ENCODE peak calls at places on chromosomes 4 and X, in six cellular contexts. M is A549, Y is upper lobe of left lung, E is GM12878, H is K562, S is HepG2. I is an unnamed sample.

GRCh38 chrX:40843643-40844042 is 108.3 kb upstream of the MED14 start:
- ATAC-seq in M (no peak), Y (no peak), E (no peak), H (no peak), S (no peak), I (no peak)

GRCh38 chrX:136636121-136636520 is 11.8 kb upstream of the CD40LG start:
- ATAC-seq in M (no peak), Y (no peak), E (no peak), H (no peak), S (no peak), I (no peak)

GRCh38 chr4:39435875-39436563 is 22.7 kb downstream of the RPL9 start:
- ATAC-seq in M (no peak), Y (no peak), E (no peak), H (peak), S (peak), I (peak)

GRCh38 chr4:87025023-87025613 is 90.3 kb downstream of the AFF1 start:
- ATAC-seq in M (peak), Y (no peak), E (no peak), H (no peak), S (peak), I (no peak)

GRCh38 chrX:50756276-50756675 is 57.7 kb downstream of the SHROOM4 start:
- ATAC-seq in M (no peak), Y (no peak), E (no peak), H (no peak), S (no peak), I (no peak)

GRCh38 chr4:1035510-1035909 is 24.1 kb downstream of the FGFRL1 start:
- ATAC-seq in M (no peak), Y (no peak), E (no peak), H (no peak), S (peak), I (no peak)

GRCh38 chr4:48093949-48094550 is 40.0 kb downstream of the TXK start:
- ATAC-seq in M (peak), Y (no peak), E (no peak), H (peak), S (no peak), I (no peak)

GRCh38 chr4:108787106-108787505 is 24.3 kb upstream of the ETNPPL start:
- ATAC-seq in M (no peak), Y (no peak), E (no peak), H (no peak), S (no peak), I (no peak)

GRCh38 chr4:48790581-48790980 is 10.5 kb upstream of the FRYL start:
- ATAC-seq in M (no peak), Y (no peak), E (no peak), H (no peak), S (no peak), I (no peak)

GRCh38 chr4:76948441-76949292 is 885 bp upstream of the SEPTIN11 start:
- ATAC-seq in M (peak), Y (peak), E (peak), H (peak), S (peak), I (peak)

GRCh38 chrX:2283111-2283847 is 217.5 kb downstream of the DHRSX start:
- ATAC-seq in M (peak), Y (no peak), E (no peak), H (peak), S (no peak), I (no peak)

GRCh38 chr4:66590488-66591215 is 920.4 kb upstream of the EPHA5 start:
- ATAC-seq in M (no peak), Y (no peak), E (no peak), H (no peak), S (no peak), I (no peak)

GRCh38 chrX:145817299-145817665 is 347 bp upstream of the SLITRK2 start:
- ATAC-seq in M (peak), Y (peak), E (no peak), H (no peak), S (no peak), I (no peak)

GRCh38 chr4:54318904-54319303 is 89.8 kb downstream of the PDGFRA start:
- ATAC-seq in M (peak), Y (peak), E (peak), H (peak), S (peak), I (peak)

GRCh38 chrX:10070714-10071436 is 85.9 kb upstream of the CLCN4 start:
- ATAC-seq in M (no peak), Y (no peak), E (peak), H (no peak), S (no peak), I (no peak)

GRCh38 chr4:115159141-115159540 is 45.7 kb upstream of the NDST4 start:
- ATAC-seq in M (no peak), Y (no peak), E (no peak), H (no peak), S (no peak), I (no peak)

GRCh38 chrX:44914532-44915198 is 41.7 kb downstream of the KDM6A start:
- ATAC-seq in M (peak), Y (no peak), E (peak), H (peak), S (peak), I (no peak)

GRCh38 chrX:50988649-50989048 is 78.1 kb downstream of the BMP15 start:
- ATAC-seq in M (peak), Y (no peak), E (peak), H (peak), S (no peak), I (no peak)

GRCh38 chr4:136458326-136458725 is 1074.0 kb downstream of the PCDH18 start:
- ATAC-seq in M (no peak), Y (peak), E (peak), H (no peak), S (no peak), I (no peak)

GRCh38 chr4:2269618-2270163 is 7.8 kb upstream of the MXD4 start:
- ATAC-seq in M (no peak), Y (no peak), E (no peak), H (no peak), S (no peak), I (no peak)

GRCh38 chrX:40056420-40056819 is 41.3 kb downstream of the BCOR start:
- ATAC-seq in M (no peak), Y (no peak), E (peak), H (no peak), S (no peak), I (no peak)

GRCh38 chr4:17623451-17624001 is 9.1 kb downstream of the MED28 start:
- ATAC-seq in M (no peak), Y (no peak), E (no peak), H (no peak), S (no peak), I (no peak)

GRCh38 chr4:153651041-153651960 is 32.8 kb upstream of the TLR2 start:
- ATAC-seq in M (no peak), Y (peak), E (peak), H (no peak), S (no peak), I (peak)

GRCh38 chr4:53507671-53508286 is 83.5 kb downstream of the LNX1 start:
- ATAC-seq in M (no peak), Y (peak), E (peak), H (peak), S (peak), I (peak)

GRCh38 chr4:90757529-90757928 is 630.3 kb downstream of the CCSER1 start:
- ATAC-seq in M (no peak), Y (no peak), E (no peak), H (no peak), S (no peak), I (no peak)

GRCh38 chr4:53196872-53197759 is 168.7 kb downstream of the SCFD2 start:
- ATAC-seq in M (peak), Y (peak), E (peak), H (peak), S (peak), I (peak)

DNA sequence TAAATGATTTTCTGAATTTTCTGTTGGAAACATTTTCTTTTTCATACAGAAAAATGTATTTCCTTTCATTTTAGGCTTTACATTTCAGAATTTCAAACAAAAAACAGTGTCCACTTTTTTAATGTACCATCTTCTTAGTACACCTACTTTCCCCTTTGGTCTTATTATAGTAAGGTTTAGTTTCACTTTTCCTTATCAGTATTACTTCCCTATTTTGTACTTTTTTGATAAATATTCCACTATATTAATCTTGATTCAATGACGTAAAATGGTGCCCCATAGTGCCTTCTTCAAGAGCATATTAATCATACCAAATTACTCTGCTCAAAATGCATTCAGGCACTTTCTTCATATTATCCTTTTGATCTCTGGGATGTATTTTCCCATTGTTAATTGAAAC is 52.5 kb downstream of the BANK1 start:
- ATAC-seq in M (no peak), Y (no peak), E (no peak), H (no peak), S (no peak), I (no peak)
- TF ChIP-seq EP300 in M (no peak), Y (no peak), E (no peak), H (no peak), S (no peak), I (no peak)

DNA sequence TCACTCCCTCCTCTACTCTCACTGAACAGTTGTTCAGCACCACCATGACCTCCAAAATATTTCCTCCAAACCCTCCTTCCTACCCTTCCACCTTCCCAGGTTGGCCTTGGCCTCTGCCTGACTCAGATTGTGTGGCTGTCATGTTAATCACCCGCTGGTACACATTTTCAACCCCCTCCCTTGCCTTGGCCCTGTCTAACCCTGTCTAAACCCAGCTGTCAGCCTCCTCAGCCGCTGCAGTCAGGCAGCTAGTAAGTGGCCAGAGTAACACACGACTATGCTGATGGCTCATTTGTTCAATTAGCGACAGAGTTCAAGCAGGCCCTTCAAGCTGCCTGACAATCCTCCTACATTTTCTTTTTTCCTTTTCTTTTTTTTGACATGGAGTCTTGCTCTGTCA is 18.0 kb downstream of the ING2 start:
- ATAC-seq in M (no peak), Y (no peak), E (no peak), H (peak), S (peak), I (no peak)
- TF ChIP-seq EP300 in M (no peak), Y (no peak), E (no peak), H (no peak), S (no peak), I (no peak)

GRCh38 chrX:68665502-68665901 is 18.0 kb downstream of the STARD8 start:
- ATAC-seq in M (no peak), Y (peak), E (no peak), H (peak), S (peak), I (peak)

GRCh38 chrX:68669094-68669830 is 21.8 kb downstream of the STARD8 start:
- ATAC-seq in M (no peak), Y (no peak), E (no peak), H (no peak), S (no peak), I (no peak)

GRCh38 chrX:68671221-68671620 is 23.8 kb downstream of the STARD8 start:
- ATAC-seq in M (no peak), Y (no peak), E (no peak), H (no peak), S (no peak), I (no peak)

GRCh38 chrX:68669872-68670271 is 22.4 kb downstream of the STARD8 start:
- ATAC-seq in M (no peak), Y (no peak), E (no peak), H (no peak), S (no peak), I (no peak)

DNA sequence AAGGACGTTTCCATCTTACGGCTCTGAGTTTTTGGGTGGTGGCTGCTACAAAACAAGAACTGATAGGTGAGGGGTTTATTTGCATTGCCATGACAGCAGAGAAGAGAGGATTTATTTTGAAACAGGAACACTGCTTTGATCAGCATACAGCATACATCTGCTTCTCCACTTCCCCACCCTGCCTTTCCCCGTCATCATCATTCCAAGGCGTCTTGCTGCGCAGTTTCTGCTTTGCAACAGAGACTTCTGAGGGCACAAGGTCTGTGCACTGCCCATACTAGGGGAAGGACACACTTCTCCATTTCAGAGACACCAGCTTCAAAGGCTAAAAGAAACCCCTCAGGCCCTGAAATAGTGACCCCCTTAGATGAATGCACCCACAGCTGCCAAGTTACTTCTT is 19.1 kb downstream of the STARD8 start:
- ATAC-seq in M (no peak), Y (peak), E (no peak), H (no peak), S (no peak), I (peak)
- TF ChIP-seq EP300 in M (no peak), Y (no peak), E (no peak), H (no peak), S (no peak), I (no peak)

GRCh38 chr4:159075531-159075932 is 27.3 kb upstream of the RAPGEF2 start:
- ATAC-seq in M (no peak), Y (no peak), E (no peak), H (no peak), S (no peak), I (no peak)
- TF ChIP-seq EP300 in M (no peak), Y (no peak), E (no peak), H (no peak), S (no peak), I (no peak)

DNA sequence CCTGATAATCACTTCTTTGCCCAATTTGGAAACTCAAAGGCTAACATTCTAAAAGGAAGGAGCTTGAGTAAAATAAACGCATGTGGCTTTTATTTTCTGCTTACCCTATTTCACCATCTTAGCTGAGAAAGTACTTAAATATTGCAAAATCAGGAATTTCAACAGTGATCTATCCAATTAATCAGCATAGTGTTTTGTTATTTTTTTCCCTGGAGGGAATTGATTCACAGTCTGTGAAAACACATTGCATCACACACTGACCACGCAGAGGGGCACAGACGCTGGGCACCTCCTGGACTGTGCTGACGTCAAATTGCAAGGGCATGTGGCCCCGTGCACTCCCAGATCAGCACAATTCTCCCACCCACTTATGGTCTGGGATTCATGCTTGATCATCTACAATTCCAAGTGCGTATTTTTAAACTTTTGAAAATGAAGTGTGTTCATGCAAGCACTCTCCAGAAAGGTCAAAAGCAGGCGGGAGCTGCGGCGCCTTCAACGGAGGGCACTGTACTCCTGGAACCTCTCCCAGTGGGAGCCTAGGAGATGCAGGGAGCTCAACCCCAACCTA is 320.6 kb upstream of the PPARGC1A start:
- ATAC-seq in M (peak), Y (peak), E (no peak), H (no peak), S (no peak), I (peak)
- TF ChIP-seq EP300 in M (peak), Y (peak), E (no peak), H (no peak), S (no peak), I (no peak)

GRCh38 chrX:107700317-107700774 is 72.0 kb downstream of the PRPS1 start:
- ATAC-seq in M (peak), Y (peak), E (peak), H (no peak), S (no peak), I (peak)
- TF ChIP-seq EP300 in M (no peak), Y (peak), E (no peak), H (no peak), S (no peak), I (no peak)

GRCh38 chr4:102230194-102230593 is 115.1 kb downstream of the SLC39A8 start:
- ATAC-seq in M (no peak), Y (no peak), E (no peak), H (no peak), S (no peak), I (no peak)
- TF ChIP-seq EP300 in M (no peak), Y (no peak), E (no peak), H (no peak), S (no peak), I (no peak)

GRCh38 chr4:119100640-119101039 is 35.0 kb upstream of the MYOZ2 start:
- ATAC-seq in M (no peak), Y (peak), E (no peak), H (no peak), S (no peak), I (no peak)

GRCh38 chr4:119097282-119097900 is 38.2 kb upstream of the MYOZ2 start:
- ATAC-seq in M (no peak), Y (no peak), E (no peak), H (no peak), S (no peak), I (no peak)

GRCh38 chr4:119098306-119098705 is 37.3 kb upstream of the MYOZ2 start:
- ATAC-seq in M (no peak), Y (no peak), E (no peak), H (no peak), S (no peak), I (no peak)

GRCh38 chr4:119103263-119103662 is 32.4 kb upstream of the MYOZ2 start:
- ATAC-seq in M (peak), Y (peak), E (no peak), H (peak), S (no peak), I (peak)

GRCh38 chr4:119099227-119099910 is 36.3 kb upstream of the MYOZ2 start:
- ATAC-seq in M (no peak), Y (peak), E (no peak), H (no peak), S (no peak), I (peak)
- TF ChIP-seq EP300 in M (no peak), Y (no peak), E (no peak), H (no peak), S (no peak), I (no peak)

DNA sequence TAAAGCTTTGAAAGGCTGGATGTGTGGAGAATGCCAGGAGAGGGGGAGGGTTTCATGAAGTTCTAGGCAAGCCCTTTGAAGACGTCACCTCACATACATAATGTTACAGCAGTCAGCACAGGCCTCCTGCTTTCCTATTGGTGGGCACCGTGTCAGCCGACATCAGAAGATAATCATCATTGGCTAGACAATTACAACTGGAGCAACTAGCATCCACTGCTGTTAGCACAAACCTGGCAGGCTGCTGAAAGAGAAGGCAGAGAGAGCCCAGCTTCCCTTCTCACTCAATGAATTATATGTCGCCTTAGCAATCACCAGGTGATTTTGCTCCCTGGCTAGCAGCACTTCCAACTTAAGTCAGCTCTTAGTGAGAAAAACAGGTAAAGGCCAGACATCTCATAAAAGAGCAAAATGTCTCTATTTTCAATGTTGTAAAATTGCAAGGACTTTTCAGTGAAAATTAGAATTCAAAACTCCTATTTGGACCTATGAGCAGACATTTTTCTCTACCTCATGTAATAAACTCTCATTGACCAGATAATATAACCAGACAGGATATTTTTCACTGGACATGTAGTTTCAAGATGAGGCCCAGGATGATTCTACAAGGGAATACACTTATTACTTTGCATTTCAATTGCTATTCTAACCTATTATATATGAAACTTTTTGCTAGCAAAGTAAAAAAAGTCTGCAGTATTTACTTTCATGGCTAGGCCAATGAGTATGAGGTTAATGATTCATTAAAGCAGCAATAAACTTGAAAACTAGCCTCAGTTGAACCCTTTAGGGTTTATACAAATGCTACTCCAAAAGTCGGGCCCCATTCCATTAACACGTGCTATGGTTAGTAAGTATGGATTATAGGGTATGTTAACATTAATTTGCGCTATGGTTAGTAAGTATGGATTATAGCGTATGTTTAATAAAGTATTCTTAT is 4.3 kb downstream of the ELOVL6 start:
- ATAC-seq in M (peak), Y (peak), E (peak), H (peak), S (peak), I (peak)
- TF ChIP-seq EP300 in M (no peak), Y (peak), E (no peak), H (peak), S (no peak), I (no peak)

I was measured in gastroesophageal sphincter.